ENCODE peak calls at places on chromosomes 16 and 17, in six cellular contexts. One of them, this sample, is unnamed. For H3K9me3 and H3K36me3, the result is how much of the 10 kb centered on the place peaks cover.

GRCh38 chr17:59607817-59608403 is 11.8 kb upstream of the CLTC start:
- DNase-seq in cardiac muscle cell: no peak
- DNase-seq in colonic mucosa: peak
- DNase-seq in fibroblast of lung: no peak
- DNase-seq in psoas muscle: no peak
- DNase-seq in endothelial cell of umbilical vein: no peak
- DNase-seq in this sample: no peak

GRCh38 chr17:26731005-26731921 is 562.7 kb upstream of the WSB1 start:
- DNase-seq in cardiac muscle cell: no peak
- DNase-seq in fibroblast of lung: no peak
- DNase-seq in colonic mucosa: no peak
- DNase-seq in endothelial cell of umbilical vein: no peak
- DNase-seq in psoas muscle: no peak
- DNase-seq in this sample: no peak

GRCh38 chr17:40058151-40058784 is 4.1 kb upstream of the MED24 start:
- DNase-seq in endothelial cell of umbilical vein: peak
- DNase-seq in fibroblast of lung: peak
- DNase-seq in psoas muscle: no peak
- DNase-seq in cardiac muscle cell: peak
- DNase-seq in colonic mucosa: no peak
- DNase-seq in this sample: no peak

GRCh38 chr17:66520986-66521385 is 218.6 kb downstream of the PRKCA start:
- DNase-seq in endothelial cell of umbilical vein: no peak
- DNase-seq in colonic mucosa: no peak
- DNase-seq in cardiac muscle cell: no peak
- DNase-seq in fibroblast of lung: peak
- DNase-seq in psoas muscle: no peak
- DNase-seq in this sample: no peak

GRCh38 chr16:9096416-9096952 is 5.0 kb downstream of the HAPSTR1 start:
- DNase-seq in endothelial cell of umbilical vein: no peak
- DNase-seq in psoas muscle: no peak
- DNase-seq in cardiac muscle cell: no peak
- DNase-seq in fibroblast of lung: no peak
- DNase-seq in colonic mucosa: no peak
- DNase-seq in this sample: no peak

GRCh38 chr16:9594961-9595360 is 503.5 kb downstream of the HAPSTR1 start:
- DNase-seq in cardiac muscle cell: no peak
- DNase-seq in colonic mucosa: no peak
- DNase-seq in fibroblast of lung: no peak
- DNase-seq in endothelial cell of umbilical vein: no peak
- DNase-seq in psoas muscle: no peak
- DNase-seq in this sample: no peak

GRCh38 chr17:32518856-32519768 is 32.3 kb downstream of the CDK5R1 start:
- DNase-seq in cardiac muscle cell: peak
- DNase-seq in colonic mucosa: peak
- DNase-seq in fibroblast of lung: peak
- DNase-seq in endothelial cell of umbilical vein: peak
- DNase-seq in psoas muscle: peak
- DNase-seq in this sample: peak

GRCh38 chr16:51971184-51971583 is 575.8 kb downstream of the TOX3 start:
- DNase-seq in cardiac muscle cell: peak
- DNase-seq in psoas muscle: no peak
- DNase-seq in colonic mucosa: no peak
- DNase-seq in fibroblast of lung: peak
- DNase-seq in endothelial cell of umbilical vein: no peak
- DNase-seq in this sample: no peak

GRCh38 chr16:21088143-21088542 is 62.5 kb downstream of the DNAH3 start:
- DNase-seq in psoas muscle: no peak
- DNase-seq in colonic mucosa: no peak
- DNase-seq in cardiac muscle cell: no peak
- DNase-seq in fibroblast of lung: no peak
- DNase-seq in endothelial cell of umbilical vein: no peak
- DNase-seq in this sample: no peak

GRCh38 chr17:4980644-4981216 is 6.7 kb downstream of the CAMTA2 start:
- DNase-seq in endothelial cell of umbilical vein: peak
- DNase-seq in cardiac muscle cell: peak
- DNase-seq in colonic mucosa: peak
- DNase-seq in fibroblast of lung: peak
- DNase-seq in psoas muscle: no peak
- DNase-seq in this sample: peak

GRCh38 chr17:46809110-46809571 is 9.4 kb downstream of the WNT3 start:
- DNase-seq in fibroblast of lung: no peak
- DNase-seq in endothelial cell of umbilical vein: no peak
- DNase-seq in psoas muscle: no peak
- DNase-seq in colonic mucosa: no peak
- DNase-seq in cardiac muscle cell: no peak
- DNase-seq in this sample: peak

GRCh38 chr17:6094926-6095325 is 24.7 kb downstream of the WSCD1 start:
- DNase-seq in fibroblast of lung: no peak
- DNase-seq in endothelial cell of umbilical vein: no peak
- DNase-seq in psoas muscle: no peak
- DNase-seq in colonic mucosa: no peak
- DNase-seq in cardiac muscle cell: no peak
- DNase-seq in this sample: no peak

GRCh38 chr16:1800703-1801102 is 7.2 kb upstream of the IGFALS start:
- DNase-seq in psoas muscle: no peak
- DNase-seq in cardiac muscle cell: no peak
- DNase-seq in fibroblast of lung: no peak
- DNase-seq in endothelial cell of umbilical vein: no peak
- DNase-seq in colonic mucosa: no peak
- DNase-seq in this sample: no peak

GRCh38 chr17:39603304-39604016 is 4.3 kb downstream of the NEUROD2 start:
- DNase-seq in psoas muscle: no peak
- DNase-seq in cardiac muscle cell: no peak
- DNase-seq in endothelial cell of umbilical vein: no peak
- DNase-seq in colonic mucosa: no peak
- DNase-seq in fibroblast of lung: no peak
- DNase-seq in this sample: no peak

GRCh38 chr16:80125677-80126076 is 415.1 kb upstream of the DYNLRB2 start:
- DNase-seq in endothelial cell of umbilical vein: no peak
- DNase-seq in colonic mucosa: peak
- DNase-seq in psoas muscle: peak
- DNase-seq in fibroblast of lung: no peak
- DNase-seq in cardiac muscle cell: no peak
- DNase-seq in this sample: no peak

GRCh38 chr16:70749006-70749678 is 51.8 kb downstream of the VAC14 start:
- DNase-seq in endothelial cell of umbilical vein: no peak
- DNase-seq in psoas muscle: no peak
- DNase-seq in fibroblast of lung: no peak
- DNase-seq in cardiac muscle cell: no peak
- DNase-seq in colonic mucosa: peak
- DNase-seq in this sample: no peak

GRCh38 chr17:31390748-31391495 is 553 bp upstream of the RAB11FIP4 start:
- DNase-seq in cardiac muscle cell: peak
- DNase-seq in psoas muscle: no peak
- DNase-seq in endothelial cell of umbilical vein: no peak
- DNase-seq in fibroblast of lung: no peak
- DNase-seq in colonic mucosa: no peak
- DNase-seq in this sample: no peak

GRCh38 chr16:80852261-80852872 is 48.0 kb upstream of the CDYL2 start:
- DNase-seq in endothelial cell of umbilical vein: peak
- DNase-seq in colonic mucosa: peak
- DNase-seq in fibroblast of lung: peak
- DNase-seq in cardiac muscle cell: peak
- DNase-seq in psoas muscle: no peak
- DNase-seq in this sample: peak

GRCh38 chr17:38425744-38426143 is 2.5 kb upstream of the ARHGAP23 start:
- DNase-seq in fibroblast of lung: no peak
- DNase-seq in psoas muscle: no peak
- DNase-seq in cardiac muscle cell: peak
- DNase-seq in endothelial cell of umbilical vein: peak
- DNase-seq in colonic mucosa: no peak
- DNase-seq in this sample: no peak

GRCh38 chr17:37219876-37220608 is 155.7 kb upstream of the C17orf78 start:
- DNase-seq in cardiac muscle cell: no peak
- DNase-seq in endothelial cell of umbilical vein: peak
- DNase-seq in colonic mucosa: no peak
- DNase-seq in fibroblast of lung: no peak
- DNase-seq in psoas muscle: no peak
- DNase-seq in this sample: peak

GRCh38 chr16:12059216-12059769 is 82.8 kb downstream of the SNX29 start:
- DNase-seq in psoas muscle: no peak
- DNase-seq in cardiac muscle cell: no peak
- DNase-seq in endothelial cell of umbilical vein: no peak
- DNase-seq in fibroblast of lung: no peak
- DNase-seq in colonic mucosa: no peak
- DNase-seq in this sample: no peak

GRCh38 chr17:35890774-35891155 is 10.6 kb upstream of the CCL5 start:
- DNase-seq in colonic mucosa: peak
- DNase-seq in psoas muscle: no peak
- DNase-seq in cardiac muscle cell: no peak
- DNase-seq in endothelial cell of umbilical vein: no peak
- DNase-seq in fibroblast of lung: no peak
- DNase-seq in this sample: no peak

GRCh38 chr17:64242633-64243032 is 20.4 kb downstream of the TEX2 start:
- DNase-seq in fibroblast of lung: no peak
- DNase-seq in endothelial cell of umbilical vein: no peak
- DNase-seq in cardiac muscle cell: no peak
- DNase-seq in colonic mucosa: no peak
- DNase-seq in psoas muscle: no peak
- DNase-seq in this sample: no peak

GRCh38 chr16:55453909-55454308 is 25.1 kb upstream of the MMP2 start:
- DNase-seq in fibroblast of lung: no peak
- DNase-seq in cardiac muscle cell: no peak
- DNase-seq in psoas muscle: no peak
- DNase-seq in colonic mucosa: no peak
- DNase-seq in endothelial cell of umbilical vein: no peak
- DNase-seq in this sample: no peak

GRCh38 chr17:82942166-82943130 is 102.6 kb upstream of the ZNF750 start:
- DNase-seq in colonic mucosa: no peak
- DNase-seq in cardiac muscle cell: no peak
- DNase-seq in psoas muscle: peak
- DNase-seq in endothelial cell of umbilical vein: no peak
- DNase-seq in fibroblast of lung: no peak
- DNase-seq in this sample: no peak

GRCh38 chr17:15776871-15777270 is 44.8 kb downstream of the TBC1D26 start:
- DNase-seq in cardiac muscle cell: no peak
- DNase-seq in colonic mucosa: no peak
- DNase-seq in endothelial cell of umbilical vein: no peak
- DNase-seq in psoas muscle: no peak
- DNase-seq in fibroblast of lung: no peak
- DNase-seq in this sample: no peak

GRCh38 chr17:35170968-35171771 is 23.0 kb downstream of the SLC35G3 start:
- DNase-seq in fibroblast of lung: peak
- DNase-seq in psoas muscle: no peak
- DNase-seq in endothelial cell of umbilical vein: peak
- DNase-seq in cardiac muscle cell: peak
- DNase-seq in colonic mucosa: no peak
- DNase-seq in this sample: no peak

GRCh38 chr17:29758255-29758654 is 135.5 kb upstream of the CORO6 start:
- DNase-seq in colonic mucosa: no peak
- DNase-seq in fibroblast of lung: no peak
- DNase-seq in psoas muscle: no peak
- DNase-seq in endothelial cell of umbilical vein: no peak
- DNase-seq in cardiac muscle cell: no peak
- DNase-seq in this sample: no peak

GRCh38 chr16:75644240-75645012 is 3.0 kb downstream of the KARS1 start:
- DNase-seq in fibroblast of lung: no peak
- DNase-seq in cardiac muscle cell: no peak
- DNase-seq in endothelial cell of umbilical vein: no peak
- DNase-seq in psoas muscle: no peak
- DNase-seq in colonic mucosa: no peak
- DNase-seq in this sample: no peak

DNA sequence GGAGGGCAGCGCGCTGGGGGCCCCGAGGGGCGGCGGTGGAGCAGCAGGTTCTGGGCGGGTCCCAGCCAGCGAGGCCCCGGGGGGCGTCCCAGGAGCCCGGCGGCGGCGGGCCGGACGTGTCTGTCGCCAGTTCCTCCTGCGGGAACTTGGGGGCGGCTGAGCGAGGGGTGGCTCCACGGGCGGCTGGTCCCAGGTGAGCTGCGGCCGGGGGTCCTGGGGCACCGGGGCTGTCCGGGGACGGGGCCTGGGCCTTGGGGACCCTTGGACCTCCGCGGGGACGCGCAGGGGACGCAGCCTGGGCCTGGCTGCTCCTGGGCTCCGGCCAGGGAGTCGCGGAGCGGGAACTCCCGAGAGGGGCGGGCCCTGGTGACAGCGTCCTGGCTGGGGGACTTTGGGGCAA is 54.2 kb upstream of the ZNF267 start:
- DNase-seq in endothelial cell of umbilical vein: no peak
- DNase-seq in colonic mucosa: no peak
- DNase-seq in fibroblast of lung: no peak
- DNase-seq in psoas muscle: no peak
- DNase-seq in cardiac muscle cell: no peak
- DNase-seq in this sample: no peak
- H3K9me3 ChIP-seq in endothelial cell of umbilical vein: under half
- H3K9me3 ChIP-seq in colonic mucosa: under half
- H3K9me3 ChIP-seq in fibroblast of lung: under half
- H3K9me3 ChIP-seq in psoas muscle: under half
- H3K9me3 ChIP-seq in cardiac muscle cell: under half
- H3K9me3 ChIP-seq in this sample: under half

GRCh38 chr17:69505740-69506139 is 91.2 kb downstream of the MAP2K6 start:
- DNase-seq in colonic mucosa: no peak
- DNase-seq in psoas muscle: no peak
- DNase-seq in fibroblast of lung: no peak
- DNase-seq in endothelial cell of umbilical vein: no peak
- DNase-seq in cardiac muscle cell: no peak
- DNase-seq in this sample: no peak
- H3K4me3 ChIP-seq in colonic mucosa: no peak
- H3K4me3 ChIP-seq in psoas muscle: peak
- H3K4me3 ChIP-seq in fibroblast of lung: no peak
- H3K4me3 ChIP-seq in endothelial cell of umbilical vein: no peak
- H3K4me3 ChIP-seq in cardiac muscle cell: no peak
- H3K4me3 ChIP-seq in this sample: no peak

GRCh38 chr16:86537486-86537885 is 17.5 kb downstream of the MTHFSD start:
- DNase-seq in endothelial cell of umbilical vein: no peak
- DNase-seq in psoas muscle: no peak
- DNase-seq in fibroblast of lung: no peak
- DNase-seq in colonic mucosa: no peak
- DNase-seq in cardiac muscle cell: no peak
- DNase-seq in this sample: no peak
- H3K36me3 ChIP-seq in endothelial cell of umbilical vein: under half
- H3K36me3 ChIP-seq in psoas muscle: under half
- H3K36me3 ChIP-seq in fibroblast of lung: under half
- H3K36me3 ChIP-seq in colonic mucosa: under half
- H3K36me3 ChIP-seq in cardiac muscle cell: under half
- H3K36me3 ChIP-seq in this sample: under half

GRCh38 chr16:31754998-31755615 is 118.5 kb upstream of the ZNF267 start:
- DNase-seq in colonic mucosa: no peak
- DNase-seq in psoas muscle: no peak
- DNase-seq in endothelial cell of umbilical vein: peak
- DNase-seq in fibroblast of lung: no peak
- DNase-seq in cardiac muscle cell: no peak
- DNase-seq in this sample: no peak
- H3K9me3 ChIP-seq in colonic mucosa: under half
- H3K9me3 ChIP-seq in psoas muscle: half or more
- H3K9me3 ChIP-seq in endothelial cell of umbilical vein: under half
- H3K9me3 ChIP-seq in fibroblast of lung: under half
- H3K9me3 ChIP-seq in cardiac muscle cell: under half
- H3K9me3 ChIP-seq in this sample: under half

GRCh38 chr17:77664097-77664729 is 294.3 kb upstream of the TNRC6C start:
- DNase-seq in fibroblast of lung: no peak
- DNase-seq in cardiac muscle cell: no peak
- DNase-seq in colonic mucosa: no peak
- DNase-seq in psoas muscle: no peak
- DNase-seq in endothelial cell of umbilical vein: no peak
- DNase-seq in this sample: no peak
- H3K4me3 ChIP-seq in fibroblast of lung: no peak
- H3K4me3 ChIP-seq in cardiac muscle cell: no peak
- H3K4me3 ChIP-seq in colonic mucosa: no peak
- H3K4me3 ChIP-seq in psoas muscle: no peak
- H3K4me3 ChIP-seq in endothelial cell of umbilical vein: no peak
- H3K4me3 ChIP-seq in this sample: no peak

GRCh38 chr17:81270279-81270678 is 24.8 kb downstream of the SLC38A10 start:
- DNase-seq in fibroblast of lung: no peak
- DNase-seq in cardiac muscle cell: no peak
- DNase-seq in endothelial cell of umbilical vein: no peak
- DNase-seq in colonic mucosa: no peak
- DNase-seq in psoas muscle: no peak
- DNase-seq in this sample: no peak
- H3K36me3 ChIP-seq in fibroblast of lung: under half
- H3K36me3 ChIP-seq in cardiac muscle cell: under half
- H3K36me3 ChIP-seq in endothelial cell of umbilical vein: under half
- H3K36me3 ChIP-seq in colonic mucosa: under half
- H3K36me3 ChIP-seq in psoas muscle: under half
- H3K36me3 ChIP-seq in this sample: half or more